ENCODE peak calls at places on chromosomes 12 and 14, in eight cellular contexts. N is B cell, I is GM10248, C is fibroblast of lung, T is BE2C, W is uterus, O is nephron progenitor cell, X is lower lobe of right lung. L is an unnamed sample.

GRCh38 chr12:2638273-2639019 is 156.3 kb upstream of the FKBP4 start:
- DNase-seq in N (no peak), I (no peak), C (no peak), T (no peak), W (no peak), O (no peak), X (no peak), L (no peak)

GRCh38 chr12:52205584-52206308 is 13.9 kb upstream of the KRT80 start:
- DNase-seq in N (no peak), I (no peak), C (no peak), T (peak), W (no peak), O (no peak), X (no peak), L (no peak)

GRCh38 chr14:32072701-32073100 is 4.4 kb upstream of the ARHGAP5 start:
- DNase-seq in N (no peak), I (no peak), C (no peak), T (no peak), W (no peak), O (no peak), X (no peak), L (no peak)

GRCh38 chr12:12384601-12385321 is 27.9 kb downstream of the BORCS5 start:
- DNase-seq in N (no peak), I (no peak), C (no peak), T (no peak), W (no peak), O (peak), X (no peak), L (no peak)

GRCh38 chr12:117580718-117581062 is 219.3 kb upstream of the NOS1 start:
- DNase-seq in N (no peak), I (peak), C (no peak), T (peak), W (peak), O (peak), X (no peak), L (no peak)

GRCh38 chr14:99026471-99026870 is 245.5 kb downstream of the BCL11B start:
- DNase-seq in N (no peak), I (no peak), C (no peak), T (peak), W (no peak), O (no peak), X (no peak), L (no peak)

GRCh38 chr12:55820679-55821078 is 2.8 kb downstream of the ORMDL2 start:
- DNase-seq in N (no peak), I (no peak), C (peak), T (no peak), W (no peak), O (no peak), X (no peak), L (no peak)

GRCh38 chr12:54700301-54700700 is 52.1 kb upstream of the DCD start:
- DNase-seq in N (no peak), I (no peak), C (no peak), T (no peak), W (no peak), O (no peak), X (no peak), L (no peak)

GRCh38 chr12:108560321-108560721 is 652 bp downstream of the SART3 start:
- DNase-seq in N (no peak), I (no peak), C (peak), T (no peak), W (no peak), O (no peak), X (no peak), L (no peak)

GRCh38 chr12:103840881-103841689 is at the start of gene NT5DC3:
- DNase-seq in N (peak), I (peak), C (peak), T (peak), W (peak), O (peak), X (peak), L (peak)

GRCh38 chr12:39619660-39620433 is at the start of gene ABCD2:
- DNase-seq in N (peak), I (peak), C (peak), T (peak), W (peak), O (peak), X (peak), L (no peak)
- TF ChIP-seq CTCF in N (no peak), I (peak), C (peak), T (peak), W (no peak), O (no peak), X (no peak), L (peak)

GRCh38 chr14:35123388-35123703 is 994 bp downstream of the PRORP start:
- DNase-seq in N (no peak), I (no peak), C (no peak), T (no peak), W (no peak), O (no peak), X (no peak), L (no peak)

GRCh38 chr14:35124127-35124526 is 1.8 kb downstream of the PRORP start:
- DNase-seq in N (no peak), I (no peak), C (no peak), T (no peak), W (no peak), O (no peak), X (no peak), L (no peak)

GRCh38 chr14:35122696-35123387 is 490 bp downstream of the PRORP start:
- DNase-seq in N (no peak), I (no peak), C (peak), T (no peak), W (no peak), O (no peak), X (no peak), L (no peak)

GRCh38 chr14:35121887-35122695 is at the start of the genes PPP2R3C and PRORP:
- DNase-seq in N (peak), I (peak), C (peak), T (peak), W (peak), O (peak), X (peak), L (peak)

DNA sequence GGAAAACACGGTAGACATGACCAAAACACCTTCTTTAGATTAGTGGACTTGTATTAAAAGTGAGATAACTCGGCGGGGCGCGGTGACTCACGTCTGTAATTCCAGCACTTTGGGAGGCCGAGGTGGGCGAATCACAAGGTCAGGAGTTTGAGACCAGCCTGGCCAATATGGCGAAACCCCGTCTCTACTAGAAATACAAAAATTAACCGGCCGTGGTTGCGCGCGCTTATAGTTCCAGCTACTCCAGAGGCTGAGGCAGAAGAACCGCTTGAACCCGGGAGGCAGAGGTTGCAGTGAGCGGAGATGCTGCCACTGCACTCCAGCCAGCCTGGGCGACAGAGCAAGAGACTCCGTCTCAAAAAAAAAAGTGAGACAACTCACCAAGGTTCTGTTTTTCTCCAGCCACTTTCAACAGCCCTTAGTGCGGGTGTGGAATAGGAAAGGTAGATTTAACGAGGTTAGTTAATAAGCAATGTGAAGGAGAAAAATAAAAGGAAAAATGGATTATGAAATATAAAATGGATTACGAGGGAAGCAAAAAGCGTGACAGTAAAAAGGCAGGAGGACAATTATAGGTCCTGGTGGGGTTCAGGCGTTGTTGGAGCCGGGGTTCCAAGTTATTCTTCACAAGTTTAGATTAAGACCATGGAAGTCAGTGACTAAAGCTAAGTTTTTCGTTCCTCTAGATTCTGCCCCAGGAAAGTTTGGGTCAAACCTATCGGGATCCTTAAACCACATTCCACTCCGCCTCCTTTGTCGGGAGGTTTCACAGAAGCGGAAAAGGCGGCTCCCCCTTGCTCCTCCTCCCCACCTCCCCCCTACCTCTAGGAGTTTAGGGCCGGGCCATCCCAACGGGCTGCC is 534 bp downstream of the PPP2R3C start:
- DNase-seq in N (no peak), I (no peak), C (peak), T (no peak), W (peak), O (no peak), X (peak), L (no peak)
- TF ChIP-seq CTCF in N (no peak), I (no peak), C (no peak), T (no peak), W (no peak), O (no peak), X (no peak), L (no peak)

GRCh38 chr14:102086972-102087761 is at the start of gene HSP90AA1:
- DNase-seq in N (peak), I (peak), C (peak), T (peak), W (peak), O (peak), X (peak), L (peak)
- TF ChIP-seq CTCF in N (no peak), I (no peak), C (peak), T (no peak), W (no peak), O (no peak), X (peak), L (no peak)

GRCh38 chr12:105504286-105504685 is 173.8 kb downstream of the C12orf75 start:
- DNase-seq in N (no peak), I (no peak), C (no peak), T (no peak), W (no peak), O (no peak), X (no peak), L (no peak)
- TF ChIP-seq CTCF in N (no peak), I (no peak), C (no peak), T (no peak), W (no peak), O (no peak), X (no peak), L (no peak)